ENCODE peak calls at places on chromosomes 13 and 19, in five cellular contexts. T is RWPE2, I is esophagus squamous epithelium, B is brain microvascular endothelial cell, H is prostate gland. Q is an unnamed sample.
A peak's percentile ranks its signal among the peaks of the same experiment; 100 is the strongest.

GRCh38 chr13:95660981-95661581 is 15.9 kb upstream of the DNAJC3 start:
- DNase-seq in I (no peak), H (no peak), B (peak; percentile 46), T (no peak), Q (no peak)

GRCh38 chr13:44307255-44307654 is 66.4 kb upstream of the SERP2 start:
- DNase-seq in I (no peak), T (no peak), B (no peak), H (no peak), Q (no peak)

GRCh38 chr19:33350538-33351309 is 22.8 kb upstream of the CEBPG start:
- DNase-seq in H (peak; percentile 60), B (peak; percentile 59), I (no peak), T (peak; percentile 87), Q (peak; percentile 79)

GRCh38 chr19:4732680-4733114 is 9.1 kb upstream of the DPP9 start:
- DNase-seq in B (no peak), I (no peak), H (peak; percentile 31), T (no peak), Q (no peak)

GRCh38 chr13:51673165-51673564 is 88.9 kb downstream of the WDFY2 start:
- DNase-seq in B (no peak), T (no peak), H (no peak), I (no peak), Q (no peak)

GRCh38 chr13:112752711-112753541 is 63.1 kb downstream of the ATP11A start:
- DNase-seq in I (no peak), B (no peak), H (no peak), T (no peak), Q (no peak)

GRCh38 chr13:110506859-110507566 is 54.5 kb downstream of the RAB20 start:
- DNase-seq in T (no peak), B (no peak), H (peak; percentile 62), I (no peak), Q (peak; percentile 79)

GRCh38 chr13:48236528-48237353 is 3.7 kb downstream of the ITM2B start:
- DNase-seq in B (no peak), T (no peak), I (no peak), H (no peak), Q (no peak)

GRCh38 chr19:17751103-17751911 is at the start of gene FCHO1:
- DNase-seq in B (no peak), T (no peak), H (no peak), I (peak; percentile 65), Q (no peak)

GRCh38 chr13:40568672-40569350 is 97.6 kb downstream of the FOXO1 start:
- DNase-seq in T (no peak), I (no peak), B (no peak), H (no peak), Q (no peak)

GRCh38 chr13:23618341-23618740 is 48.1 kb downstream of the TNFRSF19 start:
- DNase-seq in I (no peak), H (no peak), B (peak; percentile 99), T (no peak), Q (no peak)

GRCh38 chr19:50660083-50660366 is 10.8 kb downstream of the C19orf81 start:
- DNase-seq in H (no peak), B (no peak), T (no peak), I (no peak), Q (no peak)

GRCh38 chr19:48975947-48976847 is 11.1 kb downstream of the FTL start:
- DNase-seq in H (no peak), I (no peak), B (no peak), T (no peak), Q (no peak)

GRCh38 chr13:64127856-64128255 is 2712.2 kb upstream of the PCDH20 start:
- DNase-seq in T (no peak), B (no peak), I (no peak), H (no peak), Q (no peak)

GRCh38 chr13:106401081-106401480 is 134.4 kb downstream of the EFNB2 start:
- DNase-seq in H (no peak), I (no peak), B (no peak), T (no peak), Q (no peak)

GRCh38 chr13:72437458-72437857 is 290.0 kb downstream of the MZT1 start:
- DNase-seq in T (no peak), H (no peak), B (peak; percentile 55), I (no peak), Q (no peak)

GRCh38 chr13:60922526-60923231 is 493.0 kb downstream of the PCDH20 start:
- DNase-seq in H (no peak), T (no peak), B (no peak), I (no peak), Q (no peak)

GRCh38 chr19:55027472-55028337 is 10.4 kb downstream of the GP6 start:
- DNase-seq in B (no peak), I (no peak), T (no peak), H (no peak), Q (no peak)

GRCh38 chr13:43687038-43687437 is 99.7 kb downstream of the ENOX1 start:
- DNase-seq in H (no peak), I (no peak), T (no peak), B (no peak), Q (no peak)

GRCh38 chr13:69556540-69557196 is 551.0 kb upstream of the ATXN8OS start:
- DNase-seq in T (no peak), H (no peak), B (no peak), I (no peak), Q (no peak)

GRCh38 chr13:31824705-31825512 is 85.6 kb downstream of the RXFP2 start:
- DNase-seq in H (no peak), I (no peak), B (peak; percentile 47), T (no peak), Q (no peak)

GRCh38 chr13:102798653-102799543 is at the start of the genes BIVM and POGLUT2:
- DNase-seq in H (peak; percentile 92), I (peak; percentile 18), T (peak; percentile 95), B (peak; percentile 95), Q (peak; percentile 94)

GRCh38 chr13:38366954-38367645 is 17.4 kb downstream of the UFM1 start:
- DNase-seq in B (no peak), T (no peak), H (no peak), I (no peak), Q (no peak)

GRCh38 chr13:112874751-112875300 is 94.2 kb upstream of the MCF2L start:
- DNase-seq in H (no peak), B (no peak), T (no peak), I (no peak), Q (no peak)

GRCh38 chr13:51262501-51263211 is 40.5 kb downstream of the FAM124A start:
- DNase-seq in T (no peak), I (no peak), B (no peak), H (no peak), Q (no peak)

GRCh38 chr13:29868581-29868980 is 18.2 kb upstream of the UBL3 start:
- DNase-seq in T (no peak), H (peak; percentile 19), B (no peak), I (no peak), Q (no peak)

GRCh38 chr13:56400774-56401173 is 739.9 kb upstream of the PRR20A start:
- DNase-seq in T (no peak), H (no peak), I (no peak), B (no peak), Q (no peak)

GRCh38 chr19:17309962-17310461 is 649 bp downstream of the DDA1 start:
- DNase-seq in T (no peak), B (no peak), H (no peak), I (no peak), Q (no peak)

DNA sequence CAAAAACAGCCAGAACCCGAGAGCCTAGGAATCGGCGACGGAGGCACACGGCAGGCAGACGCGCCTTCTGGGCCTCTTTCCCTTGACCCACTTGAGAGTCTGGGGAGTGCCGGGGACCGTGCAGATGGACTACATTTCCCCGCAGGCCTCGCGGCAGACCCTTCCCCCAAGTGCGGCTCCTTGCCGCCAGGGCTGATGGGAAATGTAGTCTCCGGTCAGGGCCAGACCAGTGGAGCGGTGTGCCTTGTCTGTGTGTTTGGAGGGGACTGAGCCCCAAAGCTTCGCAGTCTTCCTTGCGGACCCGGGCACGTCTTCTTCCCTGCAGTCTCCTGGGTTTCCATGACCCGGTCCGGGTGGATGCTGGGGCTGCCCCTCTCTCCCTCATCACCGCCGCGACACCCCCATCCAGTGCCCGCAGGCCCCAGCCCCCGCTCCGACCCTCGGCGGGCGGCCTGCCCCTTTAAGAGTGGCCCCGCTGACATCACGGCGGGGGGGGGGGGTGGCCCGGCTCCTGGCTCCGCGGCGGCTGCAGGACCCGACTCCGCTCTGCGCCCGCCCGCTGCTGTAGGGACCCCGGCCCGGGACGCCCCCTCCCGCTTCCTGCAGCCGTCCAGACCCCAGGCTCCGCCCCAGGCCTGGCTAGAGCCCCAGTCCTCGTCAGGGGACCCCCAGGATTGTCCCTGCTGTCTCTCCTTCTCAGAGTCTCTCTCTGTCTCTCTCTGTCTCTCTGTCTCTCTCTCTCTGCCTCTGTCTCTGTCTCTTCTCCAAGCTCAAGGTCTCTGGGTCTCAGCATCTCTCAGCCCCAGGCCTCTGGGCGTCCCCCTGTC is 759 bp upstream of the CACNG7 start:
- DNase-seq in I (no peak), H (no peak), T (no peak), B (peak; percentile 30), Q (no peak)
- H3K4me3 ChIP-seq in I (no peak overlapping the region), H (no peak overlapping the region), T (no peak overlapping the region), B (peak overlapping the region; percentile 42), Q (no peak overlapping the region)

DNA sequence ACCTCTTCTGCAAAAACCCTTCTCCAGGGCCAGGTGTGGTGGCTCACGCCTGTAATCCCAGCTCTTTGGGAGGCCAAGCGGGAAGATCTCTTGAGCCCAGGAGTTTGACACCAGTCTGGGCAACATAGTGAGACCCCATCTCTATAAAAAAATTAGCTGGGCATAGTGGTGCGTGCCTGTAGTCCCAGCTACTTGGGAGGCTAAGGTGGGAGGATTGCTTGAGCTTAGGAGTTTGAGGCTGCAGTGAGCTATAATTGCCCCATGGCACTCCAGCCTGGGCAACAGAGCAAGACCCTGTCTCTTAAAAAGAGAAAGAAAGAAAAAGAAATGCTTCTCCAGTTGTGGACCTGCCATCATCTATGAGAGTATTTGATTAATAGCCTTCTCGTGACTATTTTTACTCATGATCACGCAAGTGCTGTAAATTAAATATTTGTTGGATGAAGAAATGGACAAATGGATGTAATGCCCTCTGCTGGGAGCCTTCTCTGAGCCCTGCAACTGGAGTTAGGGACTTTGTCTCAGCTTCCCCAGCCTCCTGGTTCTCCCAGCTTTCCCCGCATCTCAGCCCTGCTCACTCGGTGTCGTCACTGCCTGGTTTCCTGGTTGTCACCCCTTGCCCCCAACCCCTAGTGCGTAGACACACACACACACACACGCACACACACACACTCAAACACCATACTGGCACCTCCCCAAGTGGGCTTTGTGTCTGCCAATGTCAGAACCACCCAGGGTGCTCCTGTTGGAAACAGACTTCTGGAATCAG is 12.2 kb downstream of the WIZ start:
- DNase-seq in H (no peak), I (no peak), T (no peak), B (no peak), Q (no peak)
- TF ChIP-seq CTCF in H (peak; percentile 13), I (no peak), T (no peak), B (peak; percentile 41), Q (no peak)

GRCh38 chr19:1884719-1885334 is 469 bp downstream of the ABHD17A start:
- DNase-seq in B (no peak), H (no peak), I (no peak), T (no peak), Q (no peak)

GRCh38 chr19:1884291-1884718 is 991 bp downstream of the ABHD17A start:
- DNase-seq in I (no peak), B (no peak), T (no peak), H (no peak), Q (no peak)

GRCh38 chr19:1889907-1890306 is 4.6 kb upstream of the ABHD17A start:
- DNase-seq in T (no peak), H (no peak), I (no peak), B (no peak), Q (no peak)

GRCh38 chr19:1883784-1884183 is 1.5 kb downstream of the ABHD17A start:
- DNase-seq in I (no peak), H (no peak), B (no peak), T (no peak), Q (no peak)

GRCh38 chr19:1888385-1888784 is 3.1 kb upstream of the ABHD17A start:
- DNase-seq in B (no peak), T (no peak), I (no peak), H (no peak), Q (no peak)
- H3K27ac ChIP-seq in B (no peak overlapping the region), T (no peak overlapping the region), I (no peak overlapping the region), H (no peak overlapping the region), Q (no peak overlapping the region)

GRCh38 chr13:50074843-50075242 is 59.6 kb downstream of the KCNRG start:
- DNase-seq in T (no peak), B (no peak), H (no peak), I (no peak), Q (no peak)
- H3K4me3 ChIP-seq in T (no peak overlapping the region), B (no peak overlapping the region), H (no peak overlapping the region), I (no peak overlapping the region), Q (no peak overlapping the region)

Q was measured in right atrium auricular region.